ENCODE peak calls at places on chromosomes 3 and 15, in four cellular contexts. One of them, this sample, is unnamed.

GRCh38 chr15:59160880-59161593 is 45.6 kb upstream of the LDHAL6B start:
- DNase-seq in H1: no peak
- DNase-seq in H9: peak
- DNase-seq in IMR-90: peak
- DNase-seq in this sample: peak

GRCh38 chr3:38823722-38824121 is 7.7 kb upstream of the SCN10A start:
- DNase-seq in IMR-90: peak
- DNase-seq in H9: no peak
- DNase-seq in H1: no peak
- DNase-seq in this sample: no peak

GRCh38 chr3:172519740-172520139 is 3.5 kb downstream of the TNFSF10 start:
- DNase-seq in IMR-90: no peak
- DNase-seq in H9: no peak
- DNase-seq in H1: no peak
- DNase-seq in this sample: no peak

GRCh38 chr3:40800343-40800742 is 275.6 kb downstream of the ZNF621 start:
- DNase-seq in H1: peak
- DNase-seq in IMR-90: peak
- DNase-seq in H9: no peak
- DNase-seq in this sample: peak

GRCh38 chr3:46981932-46982471 is 2.5 kb downstream of the NBEAL2 start:
- DNase-seq in H1: no peak
- DNase-seq in H9: peak
- DNase-seq in IMR-90: no peak
- DNase-seq in this sample: peak

GRCh38 chr3:30518201-30518864 is 88.1 kb upstream of the TGFBR2 start:
- DNase-seq in IMR-90: peak
- DNase-seq in H1: no peak
- DNase-seq in H9: no peak
- DNase-seq in this sample: no peak

GRCh38 chr3:69032137-69032536 is 18.7 kb upstream of the EOGT start:
- DNase-seq in H1: no peak
- DNase-seq in IMR-90: peak
- DNase-seq in H9: no peak
- DNase-seq in this sample: no peak

GRCh38 chr3:156445117-156445968 is 109.6 kb downstream of the SSR3 start:
- DNase-seq in IMR-90: no peak
- DNase-seq in H1: no peak
- DNase-seq in H9: no peak
- DNase-seq in this sample: no peak

GRCh38 chr15:58987036-58987435 is 427 bp upstream of the RNF111 start:
- DNase-seq in H9: no peak
- DNase-seq in H1: no peak
- DNase-seq in IMR-90: peak
- DNase-seq in this sample: no peak

GRCh38 chr3:150227839-150228238 is 180.3 kb upstream of the TSC22D2 start:
- DNase-seq in H9: peak
- DNase-seq in H1: peak
- DNase-seq in IMR-90: peak
- DNase-seq in this sample: peak

GRCh38 chr3:196631655-196632032 is 7.8 kb upstream of the NRROS start:
- DNase-seq in H1: no peak
- DNase-seq in H9: no peak
- DNase-seq in IMR-90: no peak
- DNase-seq in this sample: no peak
- H3K4ac ChIP-seq in H1: peak
- H3K4ac ChIP-seq in H9: peak
- H3K4ac ChIP-seq in IMR-90: peak
- H3K4ac ChIP-seq in this sample: peak

DNA sequence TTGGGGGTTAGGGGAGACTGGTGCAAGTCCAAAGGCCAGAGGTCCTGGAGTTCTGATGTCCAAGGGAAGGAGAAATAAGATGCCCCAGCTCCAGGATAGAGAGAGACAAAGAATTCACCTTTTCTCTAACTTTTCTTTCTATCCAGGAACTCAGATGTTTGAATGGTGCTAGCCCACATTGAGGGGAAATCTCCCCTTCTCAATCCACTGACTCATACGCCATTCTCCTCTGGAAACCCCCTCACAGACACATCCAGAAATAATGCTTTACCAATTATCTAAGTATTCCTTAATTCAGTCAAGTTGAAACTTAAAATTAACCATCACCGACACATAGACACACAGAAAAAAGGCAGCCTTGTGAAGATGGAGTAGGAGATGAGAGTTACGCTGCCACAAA is 1085.2 kb downstream of the NSUN3 start:
- DNase-seq in H1: no peak
- DNase-seq in IMR-90: no peak
- DNase-seq in H9: no peak
- DNase-seq in this sample: no peak
- H4K5ac ChIP-seq in H1: no peak
- H4K5ac ChIP-seq in IMR-90: no peak
- H4K5ac ChIP-seq in H9: no peak
- H4K5ac ChIP-seq in this sample: no peak

GRCh38 chr3:49787536-49787935 is 1.2 kb upstream of the IP6K1 start:
- DNase-seq in H1: no peak
- DNase-seq in H9: no peak
- DNase-seq in IMR-90: no peak
- DNase-seq in this sample: no peak

GRCh38 chr3:49787182-49787464 is 781 bp upstream of the IP6K1 start:
- DNase-seq in H1: no peak
- DNase-seq in H9: no peak
- DNase-seq in IMR-90: no peak
- DNase-seq in this sample: no peak

GRCh38 chr3:49786357-49787181 is at the start of gene IP6K1:
- DNase-seq in H9: peak
- DNase-seq in IMR-90: peak
- DNase-seq in H1: peak
- DNase-seq in this sample: peak

GRCh38 chr3:49788056-49788455 is 1.7 kb upstream of the IP6K1 start:
- DNase-seq in H1: no peak
- DNase-seq in H9: no peak
- DNase-seq in IMR-90: no peak
- DNase-seq in this sample: no peak

GRCh38 chr3:49785565-49786356 is 581 bp downstream of the IP6K1 start:
- DNase-seq in IMR-90: peak
- DNase-seq in H9: no peak
- DNase-seq in H1: no peak
- DNase-seq in this sample: peak
- H2AK5ac ChIP-seq in IMR-90: peak
- H2AK5ac ChIP-seq in H9: no peak
- H2AK5ac ChIP-seq in H1: no peak
- H2AK5ac ChIP-seq in this sample: no peak

GRCh38 chr15:48754011-48754410 is 56.9 kb downstream of the CEP152 start:
- DNase-seq in IMR-90: no peak
- DNase-seq in H1: no peak
- DNase-seq in H9: no peak
- DNase-seq in this sample: peak
- H3K4ac ChIP-seq in IMR-90: no peak
- H3K4ac ChIP-seq in H1: no peak
- H3K4ac ChIP-seq in H9: no peak
- H3K4ac ChIP-seq in this sample: no peak

GRCh38 chr3:122787872-122788271 is 5.8 kb downstream of the HSPBAP1 start:
- DNase-seq in IMR-90: no peak
- DNase-seq in H9: no peak
- DNase-seq in H1: no peak
- DNase-seq in this sample: no peak
- H4K5ac ChIP-seq in IMR-90: no peak
- H4K5ac ChIP-seq in H9: no peak
- H4K5ac ChIP-seq in H1: no peak
- H4K5ac ChIP-seq in this sample: no peak

This sample was measured in mesendoderm.